ENCODE peak calls at places on chromosome 13, in four cellular contexts. N is CD8-positive, alpha-beta T cell; A is activated naive CD4-positive, alpha-beta T cell treated with anti-CD3 and anti-CD28 coated beads, Interleukin-2, amount 50 U/mL, for 72 hours; H is activated CD8-positive, alpha-beta memory T cell treated with anti-CD3 and anti-CD28 coated beads, Interleukin-2, amount 10 ng/mL, durations not matched to agents 7 days and 5 days. E is an unnamed sample.

GRCh38 chr13:109862627-109863026 is 76.2 kb upstream of the IRS2 start:
- ATAC-seq in A (no peak), N (no peak), H (no peak), E (no peak)

GRCh38 chr13:26024558-26024957 is 27.3 kb downstream of the SHISA2 start:
- ATAC-seq in H (no peak), N (no peak), A (no peak), E (no peak)

GRCh38 chr13:28532226-28533048 is 37.5 kb upstream of the FLT1 start:
- ATAC-seq in A (peak; percentile 22), N (no peak), H (peak; percentile 27), E (no peak)

GRCh38 chr13:99313473-99313872 is 6.3 kb upstream of the GPR183 start:
- ATAC-seq in N (no peak), A (no peak), H (no peak), E (no peak)

GRCh38 chr13:94559201-94559795 is 36.7 kb downstream of the TGDS start:
- ATAC-seq in N (peak; percentile 70), A (peak; percentile 42), H (no peak), E (no peak)

GRCh38 chr13:19665427-19665859 is 32.0 kb downstream of the MPHOSPH8 start:
- ATAC-seq in A (no peak), H (no peak), N (no peak), E (no peak)

GRCh38 chr13:111225810-111226546 is 94.5 kb upstream of the TEX29 start:
- ATAC-seq in A (peak; percentile 24), H (no peak), N (no peak), E (no peak)

GRCh38 chr13:33394294-33394932 is 108.9 kb upstream of the STARD13 start:
- ATAC-seq in A (no peak), N (no peak), H (no peak), E (no peak)

GRCh38 chr13:95111608-95112007 is 189.6 kb downstream of the ABCC4 start:
- ATAC-seq in H (no peak), N (no peak), A (no peak), E (no peak)

GRCh38 chr13:112769615-112770014 is 79.8 kb downstream of the ATP11A start:
- ATAC-seq in N (no peak), A (no peak), H (no peak), E (no peak)

GRCh38 chr13:35573639-35574038 is 97.2 kb upstream of the MAB21L1 start:
- ATAC-seq in H (no peak), N (no peak), A (no peak), E (no peak)

GRCh38 chr13:51862965-51863364 is 1.2 kb downstream of the CCDC70 start:
- ATAC-seq in A (no peak), N (no peak), H (no peak), E (no peak)

GRCh38 chr13:36530861-36531590 is 98.7 kb downstream of the CCNA1 start:
- ATAC-seq in N (no peak), H (no peak), A (no peak), E (no peak)

GRCh38 chr13:110359840-110360301 is 52.8 kb downstream of the COL4A2 start:
- ATAC-seq in N (no peak), H (no peak), A (no peak), E (no peak)

GRCh38 chr13:99384468-99384867 is 77.3 kb upstream of the GPR183 start:
- ATAC-seq in N (peak; percentile 67), H (no peak), A (peak; percentile 6), E (no peak)

GRCh38 chr13:65584126-65584525 is 1646.0 kb downstream of the PCDH9 start:
- ATAC-seq in A (no peak), H (no peak), N (no peak), E (no peak)

GRCh38 chr13:27012482-27013197 is 159.0 kb downstream of the USP12 start:
- ATAC-seq in H (no peak), N (no peak), A (peak; percentile 44), E (no peak)

E was measured in stimulated activated memory B cell treated with anti-CD40 and anti-IgM and Interleukin-4, amounts not matched to agents 10 μg/mL and 1 μg/mL and 100 μg/mL, for 72 hours.